ENCODE peak calls at places on chromosomes 4 and X, in four cellular contexts. F is K562, N is HCT116, L is HepG2. M is an unnamed sample. For H3K4me1, the result is how much of the 10 kb centered on the place peaks cover.

GRCh38 chr4:163748474-163748873 is 254.0 kb downstream of the TMA16 start:
- DNase-seq in F (no peak), N (no peak), L (no peak), M (no peak)

GRCh38 chr4:170990989-170991589 is 822.1 kb upstream of the GALNTL6 start:
- DNase-seq in F (peak), N (peak), L (peak), M (peak)

GRCh38 chrX:12999422-12999821 is 24.5 kb downstream of the TMSB4X start:
- DNase-seq in F (no peak), N (no peak), L (no peak), M (no peak)

GRCh38 chr4:162838671-162839070 is 328.0 kb downstream of the NAF1 start:
- DNase-seq in F (no peak), N (no peak), L (no peak), M (no peak)

GRCh38 chr4:147136783-147137182 is 191.1 kb upstream of the TTC29 start:
- DNase-seq in F (no peak), N (no peak), L (no peak), M (no peak)

GRCh38 chrX:78747471-78747870 is at the start of gene LPAR4:
- DNase-seq in F (no peak), N (no peak), L (no peak), M (no peak)

GRCh38 chr4:174865418-174865985 is 36.5 kb upstream of the GLRA3 start:
- DNase-seq in F (no peak), N (no peak), L (no peak), M (no peak)

GRCh38 chr4:36243355-36244256 is 708 bp downstream of the ARAP2 start:
- DNase-seq in F (no peak), N (no peak), L (no peak), M (no peak)

GRCh38 chr4:68581382-68582338 is 5.5 kb upstream of the UGT2B17 start:
- DNase-seq in F (peak), N (no peak), L (no peak), M (no peak)

GRCh38 chrX:9656277-9656676 is 109.4 kb downstream of the GPR143 start:
- DNase-seq in F (no peak), N (no peak), L (peak), M (no peak)

GRCh38 chr4:147479817-147480216 is 1.1 kb upstream of the EDNRA start:
- DNase-seq in F (no peak), N (no peak), L (no peak), M (no peak)

GRCh38 chrX:124836786-124837185 is 482.9 kb upstream of the TEX13C start:
- DNase-seq in F (no peak), N (no peak), L (no peak), M (no peak)

GRCh38 chrX:110691446-110691845 is 104.2 kb downstream of the CHRDL1 start:
- DNase-seq in F (no peak), N (no peak), L (no peak), M (no peak)

GRCh38 chrX:29297171-29297800 is 710.0 kb downstream of the IL1RAPL1 start:
- DNase-seq in F (no peak), N (no peak), L (no peak), M (no peak)

GRCh38 chr4:39304651-39305050 is 61.5 kb downstream of the RFC1 start:
- DNase-seq in F (peak), N (no peak), L (no peak), M (no peak)

GRCh38 chrX:136767104-136767941 is 13.4 kb downstream of the ARHGEF6 start:
- DNase-seq in F (peak), N (no peak), L (peak), M (no peak)

GRCh38 chrX:630007-630921 is at the start of gene SHOX:
- DNase-seq in F (no peak), N (no peak), L (no peak), M (no peak)

GRCh38 chr4:25172964-25173917 is 13.0 kb upstream of the SEPSECS start:
- DNase-seq in F (peak), N (peak), L (no peak), M (peak)

GRCh38 chr4:161894493-161895167 is 269.2 kb downstream of the FSTL5 start:
- DNase-seq in F (no peak), N (no peak), L (no peak), M (no peak)

GRCh38 chrX:74119016-74119910 is 184.7 kb upstream of the ZCCHC13 start:
- DNase-seq in F (no peak), N (peak), L (no peak), M (no peak)

GRCh38 chr4:107890779-107891178 is 40.6 kb upstream of the CYP2U1 start:
- DNase-seq in F (no peak), N (no peak), L (no peak), M (no peak)

GRCh38 chr4:6907658-6908191 is 1.9 kb upstream of the TBC1D14 start:
- DNase-seq in F (peak), N (peak), L (no peak), M (no peak)

GRCh38 chrX:103919336-103919682 is 43.1 kb upstream of the TMSB15B start:
- DNase-seq in F (no peak), N (no peak), L (no peak), M (no peak)

GRCh38 chrX:122914256-122914655 is 269.8 kb upstream of the GRIA3 start:
- DNase-seq in F (no peak), N (no peak), L (no peak), M (no peak)

GRCh38 chrX:132520213-132520612 is 31.4 kb upstream of the MBNL3 start:
- DNase-seq in F (no peak), N (no peak), L (peak), M (no peak)

GRCh38 chrX:5681159-5681558 is 547.5 kb downstream of the NLGN4X start:
- DNase-seq in F (peak), N (no peak), L (no peak), M (no peak)

DNA sequence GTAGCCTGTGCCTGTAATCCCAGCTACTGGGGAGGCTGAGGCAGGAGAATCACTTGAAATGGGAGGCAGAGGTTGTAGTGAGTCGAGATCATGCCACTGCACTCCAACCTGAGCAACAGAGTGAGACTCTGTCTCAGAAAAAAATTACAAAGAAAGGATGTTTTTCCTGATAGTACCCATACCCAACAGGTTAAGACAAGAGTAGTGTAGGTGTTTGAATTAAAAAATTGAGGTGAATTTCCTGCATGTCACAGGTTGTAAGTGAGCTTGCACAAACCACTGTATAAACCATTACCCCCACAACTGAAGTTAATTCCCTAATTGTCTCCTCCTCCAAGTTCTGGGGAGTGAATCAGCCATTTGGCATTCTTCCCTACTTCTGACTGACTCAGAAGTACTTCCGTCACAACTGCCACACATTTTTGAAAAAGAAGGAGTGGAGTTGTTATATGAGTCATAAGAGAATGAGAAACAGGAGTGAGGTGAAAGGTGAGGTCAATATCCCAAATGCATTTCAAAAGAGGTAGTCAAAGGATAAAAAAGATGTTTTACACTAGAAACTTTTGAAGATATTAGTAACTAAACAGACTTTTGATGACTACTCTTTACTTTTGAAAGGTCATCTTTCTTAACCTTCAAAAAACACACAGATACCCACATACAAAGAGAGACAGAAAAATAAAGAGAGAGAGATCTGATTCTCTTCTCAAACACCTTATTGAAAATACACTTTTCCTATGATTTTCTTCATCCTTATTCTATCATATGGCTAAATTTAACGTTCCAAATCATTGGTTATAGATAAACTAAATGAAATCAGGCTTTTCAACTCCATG is 134.5 kb downstream of the BTC start:
- DNase-seq in F (peak), N (peak), L (peak), M (peak)
- H3K4me1 ChIP-seq in F (under half), N (half or more), L (half or more), M (under half)

GRCh38 chr4:8451440-8452182 is 11.0 kb downstream of the TRMT44 start:
- DNase-seq in F (peak), N (no peak), L (no peak), M (no peak)
- TF ChIP-seq POLR2AphosphoS5 in F (no peak), N (no peak), L (no peak), M (no peak)

GRCh38 chr4:188783160-188783559 is 643.9 kb downstream of the TRIML1 start:
- DNase-seq in F (no peak), N (no peak), L (no peak), M (no peak)

GRCh38 chr4:188780686-188781085 is 641.4 kb downstream of the TRIML1 start:
- DNase-seq in F (no peak), N (no peak), L (no peak), M (no peak)

GRCh38 chr4:188783606-188784157 is 644.4 kb downstream of the TRIML1 start:
- DNase-seq in F (no peak), N (no peak), L (no peak), M (no peak)

GRCh38 chr4:188780028-188780427 is 640.8 kb downstream of the TRIML1 start:
- DNase-seq in F (no peak), N (no peak), L (no peak), M (no peak)

DNA sequence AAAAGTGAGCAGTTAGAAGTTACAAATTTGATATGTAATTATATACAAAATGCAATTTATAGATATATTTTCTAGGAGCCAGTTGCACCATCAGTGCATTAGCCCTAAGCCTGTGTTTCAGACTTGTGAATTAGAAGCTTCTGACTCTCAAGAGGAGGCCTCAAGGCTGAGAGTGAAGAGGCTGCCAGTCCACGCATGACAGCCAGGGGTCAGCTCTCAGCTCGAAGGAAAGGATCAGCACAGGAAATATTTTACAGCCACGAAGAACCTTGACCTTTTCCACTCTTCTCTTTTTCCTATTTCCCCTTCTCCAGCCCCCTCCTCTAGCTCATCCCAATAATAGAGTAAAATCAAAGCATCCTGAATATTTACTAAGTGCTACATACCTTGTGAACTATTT is 642.4 kb downstream of the TRIML1 start:
- DNase-seq in F (no peak), N (peak), L (peak), M (no peak)
- TF ChIP-seq TCF7L2 in F (no peak), N (no peak), L (no peak), M (no peak)

GRCh38 chrX:2699959-2700358 is 8.9 kb downstream of the CD99 start:
- DNase-seq in F (no peak), N (no peak), L (no peak), M (no peak)
- H3K4me1 ChIP-seq in F (under half), N (under half), L (under half), M (under half)

GRCh38 chr4:182932651-182933050 is 15.5 kb upstream of the DCTD start:
- DNase-seq in F (no peak), N (no peak), L (no peak), M (no peak)

GRCh38 chr4:182937268-182938208 is 20.4 kb upstream of the DCTD start:
- DNase-seq in F (no peak), N (no peak), L (no peak), M (no peak)

GRCh38 chr4:182939680-182940079 is 22.5 kb upstream of the DCTD start:
- DNase-seq in F (no peak), N (no peak), L (no peak), M (no peak)

GRCh38 chr4:182938213-182938645 is 21.0 kb upstream of the DCTD start:
- DNase-seq in F (peak), N (peak), L (peak), M (peak)
- TF ChIP-seq POLR2AphosphoS5 in F (no peak), N (peak), L (no peak), M (no peak)

GRCh38 chrX:150688911-150689451 is 4.2 kb upstream of the MTMR1 start:
- DNase-seq in F (no peak), N (peak), L (peak), M (peak)
- TF ChIP-seq TCF7L2 in F (no peak), N (no peak), L (no peak), M (no peak)

DNA sequence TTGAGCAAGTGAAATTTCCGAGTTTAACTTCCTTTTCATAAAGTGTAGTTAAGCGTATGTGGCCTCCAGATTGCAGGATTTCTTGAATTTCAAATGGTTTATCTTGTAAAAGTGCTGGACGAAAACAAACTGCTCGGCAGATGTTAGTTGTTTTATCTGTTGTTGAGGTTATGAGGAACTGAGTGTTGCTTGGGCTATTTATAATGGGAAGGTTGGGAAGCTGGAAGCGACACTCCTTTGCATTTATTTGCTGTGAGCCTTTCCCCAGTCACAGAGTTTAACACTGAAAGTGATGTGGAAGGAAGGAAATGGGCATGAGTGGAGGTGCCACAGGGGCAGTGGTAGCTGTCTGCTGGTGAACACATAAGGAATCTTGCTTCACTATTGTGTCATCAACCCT is 284.9 kb downstream of the PCDH7 start:
- DNase-seq in F (no peak), N (no peak), L (no peak), M (no peak)
- H3K4me1 ChIP-seq in F (under half), N (under half), L (under half), M (under half)

GRCh38 chrX:11438380-11438723 is 145.1 kb downstream of the AMELX start:
- DNase-seq in F (no peak), N (no peak), L (no peak), M (no peak)

GRCh38 chrX:11435568-11435967 is 142.4 kb downstream of the AMELX start:
- DNase-seq in F (no peak), N (no peak), L (no peak), M (no peak)

GRCh38 chrX:11437642-11438379 is 144.6 kb downstream of the AMELX start:
- DNase-seq in F (peak), N (no peak), L (peak), M (no peak)

GRCh38 chrX:11431833-11432232 is 138.6 kb downstream of the AMELX start:
- DNase-seq in F (no peak), N (no peak), L (no peak), M (no peak)

GRCh38 chrX:11434607-11435006 is 141.4 kb downstream of the AMELX start:
- DNase-seq in F (no peak), N (no peak), L (no peak), M (no peak)
- TF ChIP-seq POLR2AphosphoS5 in F (no peak), N (no peak), L (no peak), M (no peak)

GRCh38 chr4:139654516-139654915 is 11.1 kb upstream of the MGST2 start:
- DNase-seq in F (no peak), N (no peak), L (no peak), M (no peak)
- TF ChIP-seq TCF7L2 in F (no peak), N (no peak), L (no peak), M (no peak)

M was measured in Panc1.